ENCODE peak calls at places on chromosomes 3 and 15, in nine cellular contexts. K, W, B, Y, Q, O, U, P and A are unnamed samples.
A peak's percentile ranks its signal among the peaks of the same experiment; 100 is the strongest.

GRCh38 chr3:159922861-159923312 is 65.7 kb upstream of the IL12A start:
- DNase-seq in K (no peak), B (no peak), Y (no peak), U (peak; percentile 93), Q (no peak), O (no peak), W (no peak), P (no peak), A (no peak)

GRCh38 chr15:34366271-34367043 is 539 bp downstream of the LPCAT4 start:
- DNase-seq in Y (peak; percentile 63), P (peak; percentile 73), K (peak; percentile 72), Q (peak; percentile 85), W (peak; percentile 75), B (peak; percentile 90), U (no peak), O (peak; percentile 81), A (no peak)

GRCh38 chr3:196272826-196273225 is 14.7 kb downstream of the PCYT1A start:
- DNase-seq in K (no peak), O (peak; percentile 78), Q (no peak), B (no peak), W (peak; percentile 36), Y (no peak), U (no peak), P (no peak), A (no peak)

GRCh38 chr3:185549111-185549510 is 3.3 kb downstream of the LIPH start:
- DNase-seq in W (peak; percentile 57), B (no peak), O (no peak), Q (no peak), Y (peak; percentile 99), U (no peak), K (no peak), P (no peak), A (peak; percentile 64)

GRCh38 chr15:69919816-69920215 is 177.9 kb downstream of the TLE3 start:
- DNase-seq in P (no peak), Q (no peak), O (no peak), K (no peak), W (no peak), U (no peak), B (peak; percentile 19), Y (no peak), A (no peak)

GRCh38 chr3:77464106-77464688 is 424.3 kb downstream of the ROBO2 start:
- DNase-seq in P (no peak), W (no peak), U (no peak), Y (peak; percentile 11), K (no peak), O (no peak), B (no peak), Q (no peak), A (no peak)

GRCh38 chr15:48897144-48897814 is 19.3 kb downstream of the EID1 start:
- DNase-seq in B (no peak), Q (no peak), O (no peak), W (no peak), K (peak; percentile 34), P (no peak), Y (peak; percentile 85), U (no peak), A (no peak)

GRCh38 chr3:52848617-52849016 is 13.8 kb upstream of the MUSTN1 start:
- DNase-seq in O (no peak), B (no peak), Q (no peak), W (no peak), K (no peak), Y (peak; percentile 87), U (no peak), P (no peak), A (no peak)

GRCh38 chr3:146953523-146954125 is 348.5 kb upstream of the PLSCR5 start:
- DNase-seq in Q (no peak), K (no peak), Y (peak; percentile 66), B (no peak), O (no peak), W (no peak), P (no peak), U (no peak), A (no peak)

GRCh38 chr3:144105542-144105941 is 133.9 kb downstream of the DIPK2A start:
- DNase-seq in B (no peak), O (no peak), W (no peak), Q (no peak), P (no peak), K (no peak), U (no peak), Y (no peak), A (no peak)

GRCh38 chr3:36648241-36649034 is 115.9 kb downstream of the DCLK3 start:
- DNase-seq in Y (peak; percentile 94), P (no peak), U (peak; percentile 7), W (no peak), Q (no peak), O (no peak), B (no peak), K (no peak), A (no peak)

GRCh38 chr3:175885196-175885766 is 1026.1 kb downstream of the NAALADL2 start:
- DNase-seq in K (no peak), Y (no peak), B (no peak), O (no peak), P (no peak), U (no peak), Q (no peak), W (no peak), A (no peak)

GRCh38 chr3:52299815-52300611 is 12.4 kb downstream of the GLYCTK start:
- DNase-seq in W (peak; percentile 72), U (no peak), K (peak; percentile 83), B (peak; percentile 85), Y (peak; percentile 43), P (peak; percentile 64), Q (no peak), O (peak; percentile 73), A (no peak)

GRCh38 chr3:144041960-144042556 is 70.4 kb downstream of the DIPK2A start:
- DNase-seq in W (no peak), K (no peak), U (no peak), Y (no peak), Q (no peak), P (no peak), O (no peak), B (no peak), A (no peak)

GRCh38 chr3:81887448-81887847 is 126.0 kb upstream of the GBE1 start:
- DNase-seq in U (no peak), O (no peak), Y (peak; percentile 47), Q (no peak), P (no peak), B (no peak), K (no peak), W (no peak), A (no peak)

GRCh38 chr3:70360985-70361384 is 48.5 kb upstream of the MDFIC2 start:
- DNase-seq in Y (peak; percentile 46), K (no peak), U (peak; percentile 19), W (no peak), P (no peak), O (no peak), Q (no peak), B (no peak), A (no peak)

GRCh38 chr15:70672081-70672480 is 91.3 kb downstream of the UACA start:
- DNase-seq in P (no peak), W (no peak), U (peak; percentile 51), Y (no peak), O (no peak), B (no peak), Q (no peak), K (no peak), A (no peak)

DNA sequence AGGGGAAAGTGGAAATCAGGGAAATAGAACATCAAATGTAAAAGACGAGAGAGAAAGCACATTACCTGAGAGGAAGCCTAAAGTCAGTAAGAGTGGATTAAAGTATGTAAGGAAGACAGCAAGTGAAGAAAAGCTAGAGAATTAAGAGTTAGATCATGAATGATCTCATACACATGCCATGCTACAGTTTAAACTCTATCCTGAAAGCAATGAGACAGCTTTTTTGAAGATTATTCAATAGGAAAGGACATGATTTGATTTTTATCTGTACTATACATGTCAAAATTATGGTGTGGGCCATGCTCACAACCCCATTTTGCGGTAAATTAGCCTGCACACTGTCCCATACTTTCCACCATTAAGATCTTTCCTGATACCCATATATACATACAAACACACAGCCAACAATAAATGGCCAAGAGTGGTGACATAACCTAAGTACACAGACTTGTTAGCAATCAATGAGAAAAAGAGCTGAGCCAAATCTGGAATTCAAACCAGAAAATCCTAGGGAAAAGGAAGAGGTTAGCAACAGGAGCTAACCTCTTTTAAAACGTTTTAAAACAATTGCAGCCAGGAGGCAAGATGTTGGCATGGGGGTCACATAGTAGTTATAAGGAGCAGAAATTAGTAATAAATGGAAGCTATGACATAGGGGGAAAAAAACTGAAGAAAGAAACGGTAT is 4.5 kb downstream of the MYO9A start:
- DNase-seq in O (no peak), B (no peak), K (no peak), U (no peak), P (no peak), Q (no peak), Y (peak; percentile 49), W (no peak), A (no peak)
- H3K4me1 ChIP-seq in O (peaks cover 41% of the 10 kb centered on the region), B (peaks cover 24% of the 10 kb centered on the region), K (peaks cover 3% of the 10 kb centered on the region), U (peaks cover 4% of the 10 kb centered on the region), P (peaks cover 37% of the 10 kb centered on the region), Q (peaks cover 1% of the 10 kb centered on the region), Y (peaks cover 24% of the 10 kb centered on the region), W (peaks cover 38% of the 10 kb centered on the region), A (no peaks in the 10 kb centered on the region)

GRCh38 chr3:128487813-128488635 is 5.0 kb downstream of the GATA2 start:
- DNase-seq in Y (peak; percentile 99), Q (peak; percentile 94), B (peak; percentile 96), K (peak; percentile 83), W (peak; percentile 94), O (peak; percentile 92), P (peak; percentile 77), U (no peak), A (peak; percentile 93)
- H3K4me1 ChIP-seq in Y (peaks cover 29% of the 10 kb centered on the region), Q (no peaks in the 10 kb centered on the region), B (peaks cover 43% of the 10 kb centered on the region), K (peaks cover 5% of the 10 kb centered on the region), W (peaks cover 98% of the 10 kb centered on the region), O (peaks cover 92% of the 10 kb centered on the region), P (peaks cover 65% of the 10 kb centered on the region), U (no peaks in the 10 kb centered on the region), A (peaks cover 81% of the 10 kb centered on the region)

DNA sequence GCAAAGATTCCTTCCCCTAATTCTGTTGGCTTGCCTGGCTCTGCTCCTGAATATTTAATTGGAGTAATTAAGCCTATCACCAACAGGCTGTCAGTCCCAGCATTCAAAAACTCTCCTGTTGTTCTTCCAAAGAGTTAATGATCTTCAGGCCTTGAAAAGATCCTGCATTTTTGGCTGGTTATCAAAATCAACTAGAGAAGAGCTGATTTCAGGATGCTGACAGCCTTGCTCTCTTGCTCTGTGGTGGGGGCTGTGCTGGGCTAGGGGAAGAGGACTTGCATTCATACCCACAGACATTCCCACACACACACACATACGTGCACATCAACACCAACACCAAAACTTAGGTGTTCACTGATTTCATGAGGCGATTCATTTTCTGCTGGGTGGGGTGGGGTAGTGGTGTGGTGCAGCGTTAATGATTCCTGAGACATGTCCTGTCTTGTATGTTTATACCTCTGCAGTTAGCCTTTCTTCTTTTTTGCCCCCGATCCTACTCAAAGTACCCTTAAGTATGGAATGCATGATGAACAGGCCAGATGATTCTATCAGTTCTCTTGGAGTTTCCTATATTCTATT is 42.4 kb downstream of the CPN2 start:
- DNase-seq in W (no peak), Q (peak; percentile 26), K (no peak), O (no peak), Y (no peak), B (no peak), P (no peak), U (peak; percentile 40), A (no peak)
- H3K4me1 ChIP-seq in W (peaks cover 14% of the 10 kb centered on the region), Q (no peaks in the 10 kb centered on the region), K (peaks cover 5% of the 10 kb centered on the region), O (peaks cover 11% of the 10 kb centered on the region), Y (no peaks in the 10 kb centered on the region), B (peaks cover 45% of the 10 kb centered on the region), P (peaks cover 27% of the 10 kb centered on the region), U (peaks cover 46% of the 10 kb centered on the region), A (no peaks in the 10 kb centered on the region)

DNA sequence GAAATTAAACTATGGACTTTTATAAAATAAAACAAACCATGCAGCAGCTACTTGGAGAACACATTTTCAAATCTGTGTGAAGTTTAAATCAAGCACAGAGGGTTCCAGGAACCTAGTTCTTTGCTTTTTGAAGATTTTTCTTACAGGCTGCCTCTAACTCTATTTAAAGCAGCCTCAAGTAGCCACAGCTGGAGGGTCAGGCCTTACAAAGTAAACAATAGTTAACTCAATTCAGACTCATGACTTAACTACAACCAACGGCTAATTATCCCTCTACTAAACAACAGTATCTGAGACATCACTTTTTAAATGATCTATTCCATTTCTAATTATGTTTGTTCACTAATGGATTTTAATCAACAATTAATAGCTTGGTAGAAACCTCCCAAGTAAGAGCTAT is 9.8 kb downstream of the LRIG1 start:
- DNase-seq in O (no peak), U (no peak), W (no peak), K (no peak), Y (no peak), Q (no peak), P (no peak), B (no peak), A (no peak)
- H3K4me1 ChIP-seq in O (peaks cover 80% of the 10 kb centered on the region), U (peaks cover 19% of the 10 kb centered on the region), W (peaks cover 99% of the 10 kb centered on the region), K (no peaks in the 10 kb centered on the region), Y (peaks cover 21% of the 10 kb centered on the region), Q (peaks cover 16% of the 10 kb centered on the region), P (peaks cover 89% of the 10 kb centered on the region), B (peaks cover 71% of the 10 kb centered on the region), A (peaks cover 83% of the 10 kb centered on the region)